ENCODE peak calls at places on chromosome 21, in five cellular contexts. S, L, M, J and Q are unnamed samples.

GRCh38 chr21:42865361-42866160 is 13.8 kb downstream of the WDR4 start:
- DNase-seq in S (no peak), L (no peak), M (no peak), J (peak), Q (no peak)

GRCh38 chr21:43688906-43689305 is 29.5 kb downstream of the RRP1B start:
- DNase-seq in S (no peak), L (no peak), M (no peak), J (no peak), Q (no peak)

GRCh38 chr21:26093094-26093493 is 77.5 kb downstream of the APP start:
- DNase-seq in S (no peak), L (no peak), M (no peak), J (no peak), Q (no peak)

GRCh38 chr21:30986966-30987365 is 51.3 kb downstream of the KRTAP19-8 start:
- DNase-seq in S (no peak), L (no peak), M (no peak), J (no peak), Q (no peak)

GRCh38 chr21:29538115-29538514 is 239.4 kb downstream of the BACH1 start:
- DNase-seq in S (no peak), L (no peak), M (no peak), J (no peak), Q (no peak)

GRCh38 chr21:17930102-17930501 is 110.9 kb upstream of the C21orf91 start:
- DNase-seq in S (no peak), L (no peak), M (no peak), J (no peak), Q (no peak)

GRCh38 chr21:27244356-27244755 is 277.5 kb upstream of the ADAMTS5 start:
- DNase-seq in S (no peak), L (no peak), M (no peak), J (no peak), Q (no peak)

GRCh38 chr21:25636727-25637126 is 2.3 kb upstream of the JAM2 start:
- DNase-seq in S (no peak), L (no peak), M (no peak), J (no peak), Q (no peak)

GRCh38 chr21:34952701-34953100 is 96.4 kb downstream of the RUNX1 start:
- DNase-seq in S (no peak), L (no peak), M (no peak), J (no peak), Q (no peak)

GRCh38 chr21:18245493-18245967 is 897 bp downstream of the CHODL start:
- DNase-seq in S (no peak), L (no peak), M (peak), J (peak), Q (no peak)

GRCh38 chr21:17250651-17251294 is 262.1 kb upstream of the CXADR start:
- DNase-seq in S (no peak), L (no peak), M (no peak), J (peak), Q (no peak)

GRCh38 chr21:26057488-26058170 is 112.9 kb downstream of the APP start:
- DNase-seq in S (no peak), L (no peak), M (no peak), J (no peak), Q (no peak)

GRCh38 chr21:46572850-46573249 is 32.0 kb downstream of the S100B start:
- DNase-seq in S (no peak), L (no peak), M (no peak), J (no peak), Q (no peak)

GRCh38 chr21:25329227-25329626 is 278.1 kb downstream of the MRPL39 start:
- DNase-seq in S (no peak), L (no peak), M (no peak), J (no peak), Q (no peak)

GRCh38 chr21:42424848-42425602 is 21.3 kb downstream of the UBASH3A start:
- DNase-seq in S (no peak), L (no peak), M (no peak), J (no peak), Q (no peak)

GRCh38 chr21:35220301-35220700 is 171.2 kb upstream of the RUNX1 start:
- DNase-seq in S (no peak), L (no peak), M (no peak), J (no peak), Q (no peak)

GRCh38 chr21:35005077-35005476 is 44.0 kb downstream of the RUNX1 start:
- DNase-seq in S (no peak), L (no peak), M (no peak), J (no peak), Q (no peak)

DNA sequence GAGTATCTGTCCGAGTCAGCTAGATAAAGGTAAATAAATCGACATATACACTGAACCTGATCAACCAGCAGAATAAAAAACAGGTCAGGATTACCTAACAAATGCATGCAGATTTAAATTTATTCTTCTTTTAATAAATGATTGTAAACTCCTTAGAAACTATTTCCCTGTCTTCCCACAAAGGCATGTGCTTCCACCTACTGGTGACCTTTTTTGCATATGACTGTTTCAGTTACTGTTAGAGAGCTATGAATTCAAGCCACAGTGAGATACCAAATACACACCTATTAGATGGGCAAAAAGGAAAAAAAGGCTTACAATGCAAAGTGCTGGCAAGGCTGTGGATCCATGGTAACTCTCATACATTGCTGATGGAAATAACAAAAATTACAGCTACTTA is 957.4 kb upstream of the NCAM2 start:
- DNase-seq in S (no peak), L (no peak), M (no peak), J (no peak), Q (no peak)
- TF ChIP-seq CTCF in S (no peak), L (no peak), M (peak), J (no peak), Q (no peak)

GRCh38 chr21:39063517-39063916 is 119.7 kb downstream of the PSMG1 start:
- DNase-seq in S (no peak), L (no peak), M (no peak), J (no peak), Q (no peak)
- TF ChIP-seq CTCF in S (no peak), L (no peak), M (no peak), J (no peak), Q (no peak)

GRCh38 chr21:45383615-45384201 is 21.3 kb upstream of the COL18A1 start:
- DNase-seq in S (peak), L (peak), M (no peak), J (no peak), Q (peak)
- TF ChIP-seq CTCF in S (no peak), L (no peak), M (no peak), J (no peak), Q (no peak)

GRCh38 chr21:14753466-14754258 is 207.5 kb upstream of the SAMSN1 start:
- DNase-seq in S (no peak), L (no peak), M (no peak), J (no peak), Q (no peak)

GRCh38 chr21:14753069-14753465 is 207.0 kb upstream of the SAMSN1 start:
- DNase-seq in S (no peak), L (no peak), M (no peak), J (no peak), Q (no peak)

GRCh38 chr21:14754259-14754604 is 208.1 kb upstream of the SAMSN1 start:
- DNase-seq in S (no peak), L (no peak), M (no peak), J (no peak), Q (no peak)

GRCh38 chr21:14754682-14755081 is 208.6 kb upstream of the SAMSN1 start:
- DNase-seq in S (no peak), L (no peak), M (no peak), J (no peak), Q (no peak)

GRCh38 chr21:14755086-14755485 is 209.0 kb upstream of the SAMSN1 start:
- DNase-seq in S (no peak), L (no peak), M (no peak), J (no peak), Q (no peak)
- TF ChIP-seq CTCF in S (no peak), L (no peak), M (no peak), J (no peak), Q (no peak)

GRCh38 chr21:37712204-37712934 is 203.9 kb downstream of the KCNJ6 start:
- DNase-seq in S (peak), L (peak), M (peak), J (peak), Q (peak)

DNA sequence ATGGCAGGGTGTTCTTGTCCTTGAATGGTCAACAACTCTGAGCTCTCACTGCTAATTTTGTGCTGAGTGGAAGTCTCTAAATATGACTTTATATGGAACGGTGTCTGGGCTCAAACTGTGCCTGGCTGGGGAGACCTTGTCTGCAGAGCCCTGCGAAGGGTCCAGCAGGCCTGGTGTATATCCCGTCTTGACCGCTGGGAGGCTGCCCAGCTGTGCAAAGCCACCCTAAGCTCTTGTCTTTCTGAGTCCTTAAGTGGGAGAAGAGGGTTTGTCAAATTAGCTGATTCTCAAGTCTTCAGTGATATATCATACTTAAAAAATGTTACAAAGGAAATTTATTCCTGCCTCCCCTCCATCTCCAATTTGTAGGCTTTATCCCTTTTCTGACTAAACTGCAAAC is 198.7 kb downstream of the KCNJ6 start:
- DNase-seq in S (peak), L (no peak), M (no peak), J (no peak), Q (no peak)
- TF ChIP-seq CTCF in S (no peak), L (peak), M (no peak), J (no peak), Q (no peak)